ENCODE peak calls at places on chromosome 11, in four cellular contexts. D is T-helper 1 cell, E is left colon, L is osteocyte. C is an unnamed sample.

GRCh38 chr11:85530596-85530995 is 96.5 kb downstream of the DLG2 start:
- DNase-seq in D (no peak), E (no peak), L (no peak), C (no peak)

GRCh38 chr11:61919113-61919840 is 1.9 kb upstream of the RAB3IL1 start:
- DNase-seq in D (no peak), E (peak; percentile 3), L (peak; percentile 63), C (no peak)

GRCh38 chr11:127620660-127621059 is 620.1 kb upstream of the KIRREL3 start:
- DNase-seq in D (no peak), E (no peak), L (no peak), C (no peak)

GRCh38 chr11:17989306-17989705 is 23.5 kb downstream of the SERGEF start:
- DNase-seq in D (no peak), E (no peak), L (no peak), C (no peak)

GRCh38 chr11:97610854-97611253 is 1221.0 kb downstream of the JRKL start:
- DNase-seq in D (no peak), E (no peak), L (no peak), C (no peak)

GRCh38 chr11:113389288-113389687 is 1.7 kb downstream of the ANKK1 start:
- DNase-seq in D (no peak), E (no peak), L (no peak), C (no peak)

GRCh38 chr11:92417326-92417725 is 192.7 kb downstream of the FAT3 start:
- DNase-seq in D (no peak), E (no peak), L (no peak), C (no peak)

GRCh38 chr11:70467196-70468085 is 69.1 kb downstream of the CTTN start:
- DNase-seq in D (no peak), E (peak; percentile 76), L (no peak), C (peak; percentile 53)

GRCh38 chr11:33899383-33900037 is 7.6 kb upstream of the LMO2 start:
- DNase-seq in D (no peak), E (peak; percentile 34), L (no peak), C (peak; percentile 33)

GRCh38 chr11:20373568-20374209 is 10.2 kb downstream of the HTATIP2 start:
- DNase-seq in D (no peak), E (no peak), L (no peak), C (no peak)

GRCh38 chr11:28715726-28716125 is 607.5 kb downstream of the METTL15 start:
- DNase-seq in D (no peak), E (no peak), L (no peak), C (no peak)

GRCh38 chr11:78840623-78841022 is 266.0 kb upstream of the NARS2 start:
- DNase-seq in D (no peak), E (no peak), L (no peak), C (no peak)

GRCh38 chr11:77199346-77199745 is 71.3 kb downstream of the MYO7A start:
- DNase-seq in D (no peak), E (peak; percentile 0), L (no peak), C (no peak)

GRCh38 chr11:125623064-125623463 is 1.9 kb upstream of the CHEK1 start:
- DNase-seq in D (no peak), E (no peak), L (no peak), C (no peak)

GRCh38 chr11:17978553-17979287 is 34.1 kb downstream of the SERGEF start:
- DNase-seq in D (no peak), E (peak; percentile 57), L (no peak), C (peak; percentile 55)

GRCh38 chr11:102495161-102496042 is 35.1 kb downstream of the MMP7 start:
- DNase-seq in D (no peak), E (no peak), L (no peak), C (peak; percentile 39)

GRCh38 chr11:106014035-106014434 is 8.0 kb downstream of the MSANTD4 start:
- DNase-seq in D (no peak), E (no peak), L (no peak), C (no peak)

GRCh38 chr11:33448461-33449130 is 191.4 kb downstream of the HIPK3 start:
- DNase-seq in D (no peak), E (no peak), L (no peak), C (no peak)

GRCh38 chr11:62555464-62556092 is 9.0 kb upstream of the AHNAK start:
- DNase-seq in D (peak; percentile 44), E (peak; percentile 45), L (no peak), C (no peak)

GRCh38 chr11:15585587-15586331 is 471.0 kb downstream of the INSC start:
- DNase-seq in D (no peak), E (no peak), L (no peak), C (no peak)

GRCh38 chr11:131661137-131661536 is 290.7 kb downstream of the NTM start:
- DNase-seq in D (no peak), E (no peak), L (no peak), C (no peak)

GRCh38 chr11:30917859-30918478 is 331.8 kb upstream of the MPPED2 start:
- DNase-seq in D (no peak), E (peak; percentile 7), L (no peak), C (peak; percentile 35)

GRCh38 chr11:11735586-11735985 is 106.2 kb upstream of the USP47 start:
- DNase-seq in D (no peak), E (no peak), L (no peak), C (no peak)

GRCh38 chr11:33674035-33674814 is 26.4 kb downstream of the C11orf91 start:
- DNase-seq in D (no peak), E (no peak), L (peak; percentile 49), C (no peak)

GRCh38 chr11:116471608-116472007 is 301.2 kb downstream of the BUD13 start:
- DNase-seq in D (no peak), E (no peak), L (no peak), C (no peak)

GRCh38 chr11:127000291-127000968 is at the start of gene KIRREL3:
- DNase-seq in D (no peak), E (no peak), L (no peak), C (no peak)

GRCh38 chr11:66315498-66315885 is 1.4 kb downstream of the CD248 start:
- DNase-seq in D (no peak), E (no peak), L (no peak), C (no peak)

GRCh38 chr11:130478204-130478701 is 29.8 kb downstream of the ADAMTS15 start:
- DNase-seq in D (no peak), E (peak; percentile 35), L (no peak), C (peak; percentile 43)

GRCh38 chr11:104968856-104969776 is 742 bp upstream of the CASP4 start:
- DNase-seq in D (no peak), E (peak; percentile 26), L (no peak), C (peak; percentile 41)

GRCh38 chr11:8233691-8234424 is 29.8 kb downstream of the LMO1 start:
- DNase-seq in D (no peak), E (no peak), L (no peak), C (no peak)

GRCh38 chr11:46451759-46452158 is 60.2 kb upstream of the CHRM4 start:
- DNase-seq in D (no peak), E (no peak), L (no peak), C (no peak)

GRCh38 chr11:66070604-66071325 is 693 bp downstream of the PACS1 start:
- DNase-seq in D (no peak), E (peak; percentile 56), L (peak; percentile 85), C (peak; percentile 57)

GRCh38 chr11:83979593-83979992 is 693.4 kb upstream of the CCDC90B start:
- DNase-seq in D (no peak), E (no peak), L (no peak), C (no peak)

GRCh38 chr11:12746593-12747097 is 72.4 kb downstream of the TEAD1 start:
- DNase-seq in D (no peak), E (peak; percentile 25), L (peak; percentile 92), C (peak; percentile 42)

GRCh38 chr11:69390561-69390960 is 90.9 kb upstream of the LINC01488 start:
- DNase-seq in D (no peak), E (no peak), L (no peak), C (no peak)

GRCh38 chr11:128604723-128605122 is 17.4 kb upstream of the ETS1 start:
- DNase-seq in D (no peak), E (no peak), L (no peak), C (no peak)

GRCh38 chr11:126808851-126809250 is 191.7 kb downstream of the KIRREL3 start:
- DNase-seq in D (no peak), E (no peak), L (no peak), C (peak; percentile 10)